ENCODE peak calls at places on chromosome 14, in six cellular contexts. R is HepG2, C is K562, U is A549, N is endothelial cell of umbilical vein, Q is GM12878. V is an unnamed sample.

GRCh38 chr14:55583942-55584468 is 4.0 kb downstream of the KTN1 start:
- DNase-seq in R (peak; percentile 27), C (peak; percentile 15), U (no peak), N (no peak), Q (no peak), V (no peak)

GRCh38 chr14:85418716-85419115 is 111.2 kb upstream of the FLRT2 start:
- DNase-seq in R (no peak), C (no peak), U (no peak), N (no peak), Q (no peak), V (no peak)

GRCh38 chr14:51463461-51463860 is 188.2 kb upstream of the FRMD6 start:
- DNase-seq in R (no peak), C (no peak), U (no peak), N (no peak), Q (no peak), V (no peak)

GRCh38 chr14:91722386-91722785 is 9.5 kb downstream of the CATSPERB start:
- DNase-seq in R (no peak), C (no peak), U (no peak), N (no peak), Q (no peak), V (no peak)

GRCh38 chr14:99118046-99118721 is 153.8 kb downstream of the BCL11B start:
- DNase-seq in R (no peak), C (no peak), U (no peak), N (no peak), Q (no peak), V (peak; percentile 58)

GRCh38 chr14:93107383-93107782 is 8.3 kb downstream of the ITPK1 start:
- DNase-seq in R (no peak), C (no peak), U (no peak), N (no peak), Q (no peak), V (no peak)

GRCh38 chr14:78997811-78998210 is 827.6 kb downstream of the NRXN3 start:
- DNase-seq in R (no peak), C (no peak), U (no peak), N (peak; percentile 37), Q (no peak), V (no peak)

GRCh38 chr14:98798099-98798498 is 473.9 kb downstream of the BCL11B start:
- DNase-seq in R (no peak), C (no peak), U (no peak), N (no peak), Q (no peak), V (no peak)

GRCh38 chr14:52926994-52927393 is 23.9 kb downstream of the FERMT2 start:
- DNase-seq in R (peak; percentile 45), C (no peak), U (no peak), N (peak; percentile 31), Q (no peak), V (no peak)

GRCh38 chr14:69055125-69055524 is 76.0 kb upstream of the ACTN1 start:
- DNase-seq in R (no peak), C (no peak), U (no peak), N (peak; percentile 88), Q (no peak), V (no peak)

GRCh38 chr14:84591827-84592540 is 938.0 kb upstream of the FLRT2 start:
- DNase-seq in R (no peak), C (no peak), U (no peak), N (peak; percentile 2), Q (no peak), V (no peak)

GRCh38 chr14:32233292-32233691 is 30.2 kb upstream of the RNU6-8 start:
- DNase-seq in R (no peak), C (no peak), U (no peak), N (no peak), Q (no peak), V (no peak)

GRCh38 chr14:89504602-89505320 is 87.7 kb upstream of the FOXN3 start:
- DNase-seq in R (no peak), C (no peak), U (no peak), N (no peak), Q (peak; percentile 33), V (peak; percentile 84)

GRCh38 chr14:84825481-84825880 is 704.5 kb upstream of the FLRT2 start:
- DNase-seq in R (no peak), C (no peak), U (no peak), N (no peak), Q (no peak), V (no peak)

GRCh38 chr14:53630336-53630735 is 326.3 kb downstream of the BMP4 start:
- DNase-seq in R (no peak), C (no peak), U (no peak), N (peak; percentile 49), Q (no peak), V (no peak)

GRCh38 chr14:105600939-105601359 is 74.6 kb downstream of the TMEM121 start:
- DNase-seq in R (no peak), C (no peak), U (no peak), N (no peak), Q (no peak), V (no peak)

GRCh38 chr14:29486132-29486531 is 441.5 kb downstream of the PRKD1 start:
- DNase-seq in R (no peak), C (no peak), U (no peak), N (no peak), Q (no peak), V (no peak)

GRCh38 chr14:33126433-33126832 is 187.8 kb downstream of the NPAS3 start:
- DNase-seq in R (no peak), C (no peak), U (no peak), N (no peak), Q (no peak), V (no peak)

GRCh38 chr14:70660967-70661871 is 19.5 kb downstream of the TTC9 start:
- DNase-seq in R (no peak), C (no peak), U (no peak), N (no peak), Q (peak; percentile 57), V (no peak)

GRCh38 chr14:23364164-23364571 is 804 bp downstream of the EFS start:
- DNase-seq in R (no peak), C (no peak), U (no peak), N (no peak), Q (no peak), V (no peak)

GRCh38 chr14:77730976-77731497 is 23.1 kb downstream of the SLIRP start:
- DNase-seq in R (no peak), C (no peak), U (no peak), N (no peak), Q (no peak), V (no peak)

GRCh38 chr14:74249433-74250375 is 10.5 kb downstream of the VSX2 start:
- DNase-seq in R (peak; percentile 81), C (no peak), U (no peak), N (no peak), Q (no peak), V (no peak)

GRCh38 chr14:74246561-74246960 is 7.3 kb downstream of the VSX2 start:
- DNase-seq in R (no peak), C (no peak), U (no peak), N (no peak), Q (no peak), V (no peak)

GRCh38 chr14:74255281-74255680 is 16.0 kb downstream of the VSX2 start:
- DNase-seq in R (no peak), C (no peak), U (no peak), N (no peak), Q (no peak), V (no peak)

GRCh38 chr14:74248036-74248435 is 8.8 kb downstream of the VSX2 start:
- DNase-seq in R (no peak), C (no peak), U (no peak), N (no peak), Q (no peak), V (no peak)

GRCh38 chr14:74251546-74252030 is 12.3 kb downstream of the VSX2 start:
- DNase-seq in R (peak; percentile 63), C (peak; percentile 78), U (peak; percentile 82), N (peak; percentile 60), Q (peak; percentile 13), V (peak; percentile 82)
- TF ChIP-seq MYC in R (no peak), C (no peak), U (no peak), N (no peak), Q (no peak), V (no peak)

DNA sequence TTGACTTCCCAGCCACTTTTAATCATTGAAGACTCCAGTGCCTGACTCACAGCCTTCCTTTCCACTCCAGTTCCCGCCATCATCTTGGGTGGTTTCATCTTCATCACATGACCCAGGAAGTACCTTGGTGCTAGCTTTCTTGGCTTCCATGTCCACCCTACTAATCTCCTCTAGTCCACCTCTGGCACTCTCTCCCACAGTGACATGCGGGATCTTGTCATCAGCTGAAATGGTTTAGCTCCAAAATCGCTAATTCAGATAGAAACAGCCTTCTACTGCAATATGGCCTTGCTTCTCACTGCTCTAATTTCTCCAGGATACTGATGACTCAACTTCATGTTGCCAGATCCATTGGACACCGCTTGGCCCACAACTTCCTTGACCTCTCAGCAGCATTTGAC is 24.5 kb downstream of the WDR20 start:
- DNase-seq in R (no peak), C (no peak), U (no peak), N (peak; percentile 17), Q (no peak), V (peak; percentile 38)
- TF ChIP-seq MYC in R (no peak), C (no peak), U (no peak), N (no peak), Q (no peak), V (no peak)

GRCh38 chr14:59356783-59357182 is 108.4 kb downstream of the GPR135 start:
- DNase-seq in R (no peak), C (no peak), U (no peak), N (no peak), Q (peak; percentile 57), V (no peak)

GRCh38 chr14:59358774-59359173 is 106.4 kb downstream of the GPR135 start:
- DNase-seq in R (no peak), C (no peak), U (no peak), N (no peak), Q (no peak), V (no peak)

GRCh38 chr14:59360923-59361794 is 104.0 kb downstream of the GPR135 start:
- DNase-seq in R (peak; percentile 59), C (peak; percentile 83), U (peak; percentile 69), N (peak; percentile 43), Q (no peak), V (peak; percentile 95)

GRCh38 chr14:59358105-59358504 is 107.1 kb downstream of the GPR135 start:
- DNase-seq in R (peak; percentile 36), C (peak; percentile 17), U (peak; percentile 18), N (no peak), Q (no peak), V (peak; percentile 75)

GRCh38 chr14:59359451-59360124 is 105.6 kb downstream of the GPR135 start:
- DNase-seq in R (no peak), C (no peak), U (no peak), N (no peak), Q (peak; percentile 26), V (peak; percentile 51)
- TF ChIP-seq MYC in R (no peak), C (no peak), U (no peak), N (no peak), Q (no peak), V (no peak)

GRCh38 chr14:80924365-80925103 is 17.0 kb downstream of the CEP128 start:
- DNase-seq in R (no peak), C (no peak), U (no peak), N (no peak), Q (no peak), V (no peak)

GRCh38 chr14:80927385-80927989 is 14.1 kb downstream of the CEP128 start:
- DNase-seq in R (no peak), C (no peak), U (no peak), N (no peak), Q (no peak), V (peak; percentile 19)

GRCh38 chr14:80930836-80931389 is 10.6 kb downstream of the CEP128 start:
- DNase-seq in R (no peak), C (no peak), U (no peak), N (no peak), Q (peak; percentile 88), V (peak; percentile 93)

GRCh38 chr14:80930095-80930494 is 11.4 kb downstream of the CEP128 start:
- DNase-seq in R (no peak), C (no peak), U (no peak), N (no peak), Q (no peak), V (no peak)

GRCh38 chr14:80926706-80927384 is 14.7 kb downstream of the CEP128 start:
- DNase-seq in R (no peak), C (no peak), U (no peak), N (no peak), Q (no peak), V (peak; percentile 11)
- TF ChIP-seq MYC in R (no peak), C (no peak), U (no peak), N (no peak), Q (no peak), V (no peak)